ENCODE peak calls at places on chromosomes 13 and 19, in nine cellular contexts. One of them, this sample, is unnamed.

GRCh38 chr19:17522988-17523872 is 11.8 kb downstream of the PGLS start:
- DNase-seq in amniotic stem cell: no peak
- DNase-seq in nephron progenitor cell: no peak
- DNase-seq in activated CD4-positive, alpha-beta T cell treated with anti-CD3 and anti-CD28 coated beads, Interleukin-2, amount 50 U/mL, for 4 hours: no peak
- DNase-seq in fibroblast of the conjunctiva: no peak
- DNase-seq in fibroblast of pulmonary artery: no peak
- DNase-seq in psoas muscle: peak
- DNase-seq in left colon: peak
- DNase-seq in GM23248: no peak
- DNase-seq in this sample: no peak

GRCh38 chr19:51529301-51529700 is 2.2 kb downstream of the SIGLEC6 start:
- DNase-seq in amniotic stem cell: no peak
- DNase-seq in nephron progenitor cell: no peak
- DNase-seq in activated CD4-positive, alpha-beta T cell treated with anti-CD3 and anti-CD28 coated beads, Interleukin-2, amount 50 U/mL, for 4 hours: no peak
- DNase-seq in fibroblast of the conjunctiva: no peak
- DNase-seq in fibroblast of pulmonary artery: no peak
- DNase-seq in psoas muscle: no peak
- DNase-seq in left colon: no peak
- DNase-seq in GM23248: no peak
- DNase-seq in this sample: no peak

GRCh38 chr19:58559275-58560006 is 1.0 kb upstream of the UBE2M start:
- DNase-seq in amniotic stem cell: no peak
- DNase-seq in nephron progenitor cell: peak
- DNase-seq in activated CD4-positive, alpha-beta T cell treated with anti-CD3 and anti-CD28 coated beads, Interleukin-2, amount 50 U/mL, for 4 hours: no peak
- DNase-seq in fibroblast of the conjunctiva: peak
- DNase-seq in fibroblast of pulmonary artery: peak
- DNase-seq in psoas muscle: peak
- DNase-seq in left colon: peak
- DNase-seq in GM23248: peak
- DNase-seq in this sample: peak

GRCh38 chr19:43780706-43781525 is at the start of gene KCNN4:
- DNase-seq in amniotic stem cell: no peak
- DNase-seq in nephron progenitor cell: no peak
- DNase-seq in activated CD4-positive, alpha-beta T cell treated with anti-CD3 and anti-CD28 coated beads, Interleukin-2, amount 50 U/mL, for 4 hours: peak
- DNase-seq in fibroblast of the conjunctiva: peak
- DNase-seq in fibroblast of pulmonary artery: peak
- DNase-seq in psoas muscle: no peak
- DNase-seq in left colon: peak
- DNase-seq in GM23248: peak
- DNase-seq in this sample: no peak

GRCh38 chr13:38951525-38952313 is 38.9 kb downstream of the STOML3 start:
- DNase-seq in amniotic stem cell: no peak
- DNase-seq in nephron progenitor cell: no peak
- DNase-seq in activated CD4-positive, alpha-beta T cell treated with anti-CD3 and anti-CD28 coated beads, Interleukin-2, amount 50 U/mL, for 4 hours: no peak
- DNase-seq in fibroblast of the conjunctiva: no peak
- DNase-seq in fibroblast of pulmonary artery: peak
- DNase-seq in psoas muscle: no peak
- DNase-seq in left colon: peak
- DNase-seq in GM23248: no peak
- DNase-seq in this sample: no peak

GRCh38 chr19:29420482-29421185 is 105.2 kb upstream of the VSTM2B start:
- DNase-seq in amniotic stem cell: no peak
- DNase-seq in nephron progenitor cell: no peak
- DNase-seq in activated CD4-positive, alpha-beta T cell treated with anti-CD3 and anti-CD28 coated beads, Interleukin-2, amount 50 U/mL, for 4 hours: no peak
- DNase-seq in fibroblast of the conjunctiva: no peak
- DNase-seq in fibroblast of pulmonary artery: no peak
- DNase-seq in psoas muscle: no peak
- DNase-seq in left colon: no peak
- DNase-seq in GM23248: no peak
- DNase-seq in this sample: no peak

GRCh38 chr13:77184455-77184854 is 142.4 kb downstream of the MYCBP2 start:
- DNase-seq in amniotic stem cell: no peak
- DNase-seq in nephron progenitor cell: no peak
- DNase-seq in activated CD4-positive, alpha-beta T cell treated with anti-CD3 and anti-CD28 coated beads, Interleukin-2, amount 50 U/mL, for 4 hours: no peak
- DNase-seq in fibroblast of the conjunctiva: no peak
- DNase-seq in fibroblast of pulmonary artery: peak
- DNase-seq in psoas muscle: no peak
- DNase-seq in left colon: no peak
- DNase-seq in GM23248: no peak
- DNase-seq in this sample: peak

GRCh38 chr13:78742659-78743058 is 83.7 kb upstream of the OBI1 start:
- DNase-seq in amniotic stem cell: no peak
- DNase-seq in nephron progenitor cell: no peak
- DNase-seq in activated CD4-positive, alpha-beta T cell treated with anti-CD3 and anti-CD28 coated beads, Interleukin-2, amount 50 U/mL, for 4 hours: no peak
- DNase-seq in fibroblast of the conjunctiva: no peak
- DNase-seq in fibroblast of pulmonary artery: no peak
- DNase-seq in psoas muscle: no peak
- DNase-seq in left colon: no peak
- DNase-seq in GM23248: no peak
- DNase-seq in this sample: no peak

GRCh38 chr19:5913739-5914357 is at the start of gene CAPS:
- DNase-seq in amniotic stem cell: no peak
- DNase-seq in nephron progenitor cell: no peak
- DNase-seq in activated CD4-positive, alpha-beta T cell treated with anti-CD3 and anti-CD28 coated beads, Interleukin-2, amount 50 U/mL, for 4 hours: no peak
- DNase-seq in fibroblast of the conjunctiva: peak
- DNase-seq in fibroblast of pulmonary artery: peak
- DNase-seq in psoas muscle: no peak
- DNase-seq in left colon: peak
- DNase-seq in GM23248: peak
- DNase-seq in this sample: peak

GRCh38 chr13:32443111-32443510 is 15.2 kb upstream of the N4BP2L1 start:
- DNase-seq in amniotic stem cell: no peak
- DNase-seq in nephron progenitor cell: no peak
- DNase-seq in activated CD4-positive, alpha-beta T cell treated with anti-CD3 and anti-CD28 coated beads, Interleukin-2, amount 50 U/mL, for 4 hours: peak
- DNase-seq in fibroblast of the conjunctiva: peak
- DNase-seq in fibroblast of pulmonary artery: peak
- DNase-seq in psoas muscle: no peak
- DNase-seq in left colon: no peak
- DNase-seq in GM23248: peak
- DNase-seq in this sample: peak

GRCh38 chr13:21568854-21569253 is 35.1 kb downstream of the MICU2 start:
- DNase-seq in amniotic stem cell: no peak
- DNase-seq in nephron progenitor cell: no peak
- DNase-seq in activated CD4-positive, alpha-beta T cell treated with anti-CD3 and anti-CD28 coated beads, Interleukin-2, amount 50 U/mL, for 4 hours: no peak
- DNase-seq in fibroblast of the conjunctiva: no peak
- DNase-seq in fibroblast of pulmonary artery: no peak
- DNase-seq in psoas muscle: no peak
- DNase-seq in left colon: no peak
- DNase-seq in GM23248: no peak
- DNase-seq in this sample: no peak

GRCh38 chr19:49978324-49978723 is 17.4 kb upstream of the SIGLEC11 start:
- DNase-seq in amniotic stem cell: no peak
- DNase-seq in nephron progenitor cell: no peak
- DNase-seq in activated CD4-positive, alpha-beta T cell treated with anti-CD3 and anti-CD28 coated beads, Interleukin-2, amount 50 U/mL, for 4 hours: no peak
- DNase-seq in fibroblast of the conjunctiva: no peak
- DNase-seq in fibroblast of pulmonary artery: no peak
- DNase-seq in psoas muscle: peak
- DNase-seq in left colon: no peak
- DNase-seq in GM23248: no peak
- DNase-seq in this sample: no peak

GRCh38 chr13:47216176-47216822 is 319.4 kb upstream of the HTR2A start:
- DNase-seq in amniotic stem cell: no peak
- DNase-seq in nephron progenitor cell: no peak
- DNase-seq in activated CD4-positive, alpha-beta T cell treated with anti-CD3 and anti-CD28 coated beads, Interleukin-2, amount 50 U/mL, for 4 hours: no peak
- DNase-seq in fibroblast of the conjunctiva: no peak
- DNase-seq in fibroblast of pulmonary artery: no peak
- DNase-seq in psoas muscle: no peak
- DNase-seq in left colon: no peak
- DNase-seq in GM23248: peak
- DNase-seq in this sample: peak